ENCODE peak calls at places on chromosomes 4 and X, in nine cellular contexts. N, X, G, U, T, M, O, F and L are unnamed samples.

GRCh38 chrX:149044471-149044870 is 460.6 kb downstream of the IDS start:
- DNase-seq in X (no peak), G (no peak), F (no peak), T (no peak), M (no peak), N (no peak), O (no peak), U (no peak), L (no peak)

GRCh38 chr4:101229116-101229515 is 118.2 kb downstream of the PPP3CA start:
- DNase-seq in G (no peak), F (no peak), T (no peak), X (no peak), M (no peak), U (no peak), O (no peak), N (no peak), L (peak)

GRCh38 chr4:161554372-161554990 is 609.3 kb downstream of the FSTL5 start:
- DNase-seq in O (no peak), X (no peak), M (no peak), N (no peak), U (no peak), T (no peak), G (no peak), F (no peak), L (peak)

GRCh38 chr4:138307319-138307718 is 65.2 kb upstream of the SLC7A11 start:
- DNase-seq in X (no peak), G (no peak), O (no peak), M (no peak), U (no peak), T (no peak), N (no peak), F (no peak), L (no peak)

GRCh38 chr4:129623233-129623632 is 527.3 kb downstream of the C4orf33 start:
- DNase-seq in X (no peak), F (no peak), G (no peak), U (no peak), N (no peak), T (no peak), O (no peak), M (no peak), L (no peak)

GRCh38 chr4:82780398-82781231 is 18.0 kb downstream of the SCD5 start:
- DNase-seq in U (peak), X (peak), G (no peak), F (no peak), T (no peak), N (peak), M (no peak), O (peak), L (peak)

GRCh38 chrX:66677430-66677829 is 38.6 kb upstream of the EDA2R start:
- DNase-seq in O (no peak), X (no peak), G (no peak), N (no peak), U (no peak), F (no peak), T (no peak), M (no peak), L (peak)

GRCh38 chr4:55553442-55553841 is 6.7 kb upstream of the CLOCK start:
- DNase-seq in T (no peak), G (no peak), X (no peak), M (no peak), U (peak), N (peak), O (no peak), F (no peak), L (peak)

GRCh38 chrX:24498181-24498580 is 33.1 kb downstream of the PDK3 start:
- DNase-seq in X (no peak), T (no peak), U (no peak), F (no peak), M (no peak), G (no peak), N (no peak), O (no peak), L (no peak)

GRCh38 chr4:24613474-24613873 is 29.1 kb upstream of the DHX15 start:
- DNase-seq in U (no peak), G (no peak), N (no peak), X (no peak), M (no peak), F (no peak), O (no peak), T (no peak), L (no peak)

GRCh38 chr4:153127773-153128494 is 76.3 kb upstream of the TRIM2 start:
- DNase-seq in T (no peak), U (peak), G (peak), N (peak), X (peak), F (peak), M (peak), O (peak), L (peak)

GRCh38 chrX:31333181-31333831 is 261.5 kb upstream of the FTHL17 start:
- DNase-seq in T (no peak), X (no peak), O (no peak), G (no peak), M (no peak), N (no peak), U (no peak), F (no peak), L (peak)

GRCh38 chr4:138243369-138243768 is 1.2 kb upstream of the SLC7A11 start:
- DNase-seq in F (no peak), X (no peak), M (no peak), T (no peak), U (no peak), G (no peak), O (peak), N (no peak), L (no peak)

GRCh38 chrX:56564921-56565861 is 1.8 kb downstream of the UBQLN2 start:
- DNase-seq in O (no peak), F (no peak), G (peak), M (no peak), X (no peak), U (no peak), N (no peak), T (no peak), L (no peak)

GRCh38 chr4:88442636-88443260 is 14.2 kb upstream of the HERC5 start:
- DNase-seq in U (no peak), N (no peak), O (no peak), T (no peak), F (no peak), M (no peak), X (no peak), G (no peak), L (no peak)

GRCh38 chr4:13700196-13701140 is 72.9 kb upstream of the BOD1L1 start:
- DNase-seq in T (peak), O (no peak), M (no peak), X (no peak), U (no peak), F (no peak), G (no peak), N (no peak), L (peak)

GRCh38 chr4:87530868-87531267 is 1.7 kb upstream of the SPARCL1 start:
- DNase-seq in N (peak), G (no peak), U (peak), F (no peak), T (no peak), O (no peak), M (no peak), X (no peak), L (peak)

GRCh38 chr4:3499710-3500109 is 32.5 kb downstream of the LRPAP1 start:
- DNase-seq in X (no peak), O (no peak), M (no peak), N (no peak), F (no peak), U (no peak), T (no peak), G (no peak), L (no peak)

GRCh38 chr4:110033994-110034393 is 121.3 kb downstream of the EGF start:
- DNase-seq in O (no peak), U (no peak), M (no peak), G (no peak), F (no peak), T (no peak), X (no peak), N (no peak), L (no peak)

GRCh38 chr4:138681000-138681604 is 334.5 kb upstream of the NOCT start:
- DNase-seq in F (peak), M (peak), G (peak), U (peak), N (peak), T (peak), X (peak), O (peak), L (peak)

GRCh38 chr4:7074423-7074822 is 6.6 kb upstream of the GRPEL1 start:
- DNase-seq in X (no peak), T (no peak), G (no peak), U (peak), N (peak), O (no peak), M (no peak), F (no peak), L (no peak)

GRCh38 chrX:47264507-47265173 is 31.8 kb downstream of the USP11 start:
- DNase-seq in G (no peak), F (no peak), O (no peak), N (no peak), U (no peak), M (no peak), T (no peak), X (no peak), L (no peak)

GRCh38 chr4:55851885-55852284 is 1.6 kb upstream of the EXOC1 start:
- DNase-seq in U (no peak), M (no peak), X (no peak), O (no peak), T (peak), F (no peak), N (no peak), G (no peak), L (no peak)